ENCODE peak calls at places on chromosomes 16 and 17, in five cellular contexts. One of them, this sample, is unnamed.

GRCh38 chr16:77858060-77858459 is 69.7 kb downstream of the VAT1L start:
- DNase-seq in T follicular helper cell: no peak
- DNase-seq in LoVo: no peak
- DNase-seq in erythroblast: no peak
- DNase-seq in lower lobe of right lung: no peak
- DNase-seq in this sample: no peak

GRCh38 chr16:13325396-13325795 is 424.0 kb downstream of the SHISA9 start:
- DNase-seq in lower lobe of right lung: no peak
- DNase-seq in erythroblast: no peak
- DNase-seq in T follicular helper cell: no peak
- DNase-seq in LoVo: no peak
- DNase-seq in this sample: no peak

GRCh38 chr16:83113317-83113716 is 486.5 kb downstream of the CDH13 start:
- DNase-seq in erythroblast: no peak
- DNase-seq in lower lobe of right lung: no peak
- DNase-seq in LoVo: no peak
- DNase-seq in T follicular helper cell: no peak
- DNase-seq in this sample: no peak

GRCh38 chr16:54447606-54448440 is 161.2 kb upstream of the IRX3 start:
- DNase-seq in T follicular helper cell: no peak
- DNase-seq in LoVo: no peak
- DNase-seq in lower lobe of right lung: no peak
- DNase-seq in erythroblast: peak
- DNase-seq in this sample: no peak

GRCh38 chr17:29138991-29139682 is 41.1 kb downstream of the MYO18A start:
- DNase-seq in LoVo: no peak
- DNase-seq in T follicular helper cell: no peak
- DNase-seq in lower lobe of right lung: peak
- DNase-seq in erythroblast: no peak
- DNase-seq in this sample: no peak

GRCh38 chr16:20865420-20866126 is 34.6 kb downstream of the DCUN1D3 start:
- DNase-seq in T follicular helper cell: no peak
- DNase-seq in lower lobe of right lung: no peak
- DNase-seq in erythroblast: peak
- DNase-seq in LoVo: peak
- DNase-seq in this sample: no peak

GRCh38 chr16:14315683-14316320 is 244.7 kb downstream of the MRTFB start:
- DNase-seq in T follicular helper cell: no peak
- DNase-seq in lower lobe of right lung: no peak
- DNase-seq in erythroblast: no peak
- DNase-seq in LoVo: no peak
- DNase-seq in this sample: no peak

GRCh38 chr17:40177275-40177874 is at the start of gene RAPGEFL1:
- DNase-seq in LoVo: peak
- DNase-seq in lower lobe of right lung: peak
- DNase-seq in T follicular helper cell: peak
- DNase-seq in erythroblast: peak
- DNase-seq in this sample: peak

GRCh38 chr16:15046692-15047376 is 9.0 kb downstream of the NTAN1 start:
- DNase-seq in lower lobe of right lung: peak
- DNase-seq in LoVo: no peak
- DNase-seq in erythroblast: peak
- DNase-seq in T follicular helper cell: no peak
- DNase-seq in this sample: no peak

GRCh38 chr17:16383216-16383615 is 2.3 kb downstream of the UBB start:
- DNase-seq in LoVo: no peak
- DNase-seq in erythroblast: no peak
- DNase-seq in T follicular helper cell: no peak
- DNase-seq in lower lobe of right lung: no peak
- DNase-seq in this sample: no peak

GRCh38 chr16:19710991-19711545 is 7.0 kb downstream of the KNOP1 start:
- DNase-seq in LoVo: no peak
- DNase-seq in erythroblast: no peak
- DNase-seq in lower lobe of right lung: no peak
- DNase-seq in T follicular helper cell: no peak
- DNase-seq in this sample: no peak

This sample was measured in effector CD8-positive, alpha-beta T cell.